ENCODE peak calls at places on chromosomes 12 and 14, in four cellular contexts. G is PC-3, Z is MM.1S, W is neural progenitor cell. N is an unnamed sample.

GRCh38 chr14:26872510-26872909 is 274.7 kb upstream of the NOVA1 start:
- DNase-seq in G (no peak), Z (no peak), W (peak; percentile 12), N (no peak)

GRCh38 chr12:132554857-132555630 is 55.3 kb downstream of the LRCOL1 start:
- DNase-seq in G (no peak), Z (no peak), W (peak; percentile 44), N (no peak)

GRCh38 chr12:130825771-130826150 is 13.3 kb downstream of the STX2 start:
- DNase-seq in G (peak; percentile 63), Z (no peak), W (no peak), N (no peak)

GRCh38 chr12:57479376-57480115 is at the start of gene ARHGAP9:
- DNase-seq in G (no peak), Z (no peak), W (no peak), N (no peak)

GRCh38 chr12:1463073-1463905 is 131.1 kb downstream of the FBXL14 start:
- DNase-seq in G (no peak), Z (no peak), W (no peak), N (no peak)

GRCh38 chr14:75697371-75697770 is 36.3 kb downstream of the TTLL5 start:
- DNase-seq in G (no peak), Z (no peak), W (no peak), N (no peak)

GRCh38 chr12:95215925-95216324 is 1.3 kb downstream of the FGD6 start:
- DNase-seq in G (peak; percentile 65), Z (no peak), W (no peak), N (no peak)

GRCh38 chr12:118571730-118572129 is 195.4 kb downstream of the SUDS3 start:
- DNase-seq in G (no peak), Z (no peak), W (no peak), N (no peak)

GRCh38 chr14:100221419-100222218 is 17.3 kb upstream of the YY1 start:
- DNase-seq in G (peak; percentile 55), Z (peak; percentile 67), W (peak; percentile 91), N (no peak)

GRCh38 chr14:71959055-71959454 is 26.8 kb downstream of the RGS6 start:
- DNase-seq in G (no peak), Z (no peak), W (no peak), N (no peak)

GRCh38 chr12:24222968-24223367 is 273.5 kb upstream of the SOX5 start:
- DNase-seq in G (no peak), Z (no peak), W (no peak), N (no peak)

GRCh38 chr14:56723418-56723817 is 86.9 kb downstream of the OTX2 start:
- DNase-seq in G (no peak), Z (no peak), W (no peak), N (no peak)

GRCh38 chr14:63544641-63545234 is 1.6 kb upstream of the PPP2R5E start:
- DNase-seq in G (peak; percentile 52), Z (peak; percentile 13), W (no peak), N (no peak)

GRCh38 chr12:105459760-105460325 is 129.4 kb downstream of the C12orf75 start:
- DNase-seq in G (no peak), Z (no peak), W (no peak), N (no peak)

GRCh38 chr14:73289308-73289707 is 52.0 kb downstream of the PAPLN start:
- DNase-seq in G (no peak), Z (no peak), W (no peak), N (no peak)

GRCh38 chr12:110199360-110200123 is 75.4 kb downstream of the IFT81 start:
- DNase-seq in G (peak; percentile 30), Z (peak; percentile 45), W (no peak), N (no peak)

GRCh38 chr12:122866379-122866778 is 29.5 kb downstream of the VPS37B start:
- DNase-seq in G (no peak), Z (no peak), W (no peak), N (no peak)

GRCh38 chr12:78871566-78871965 is 7.0 kb downstream of the SYT1 start:
- DNase-seq in G (no peak), Z (no peak), W (no peak), N (no peak)

GRCh38 chr12:101925352-101925751 is 48.0 kb downstream of the DRAM1 start:
- DNase-seq in G (peak; percentile 14), Z (no peak), W (no peak), N (no peak)

GRCh38 chr12:100671396-100672074 is 98.1 kb downstream of the GAS2L3 start:
- DNase-seq in G (no peak), Z (no peak), W (peak; percentile 13), N (no peak)

GRCh38 chr14:38129705-38130104 is 78.0 kb upstream of the SSTR1 start:
- DNase-seq in G (no peak), Z (no peak), W (no peak), N (no peak)

GRCh38 chr12:81128930-81129554 is 51.2 kb downstream of the ACSS3 start:
- DNase-seq in G (peak; percentile 60), Z (peak; percentile 65), W (peak; percentile 61), N (peak; percentile 35)

GRCh38 chr14:92515510-92516343 is 2.1 kb downstream of the RIN3 start:
- DNase-seq in G (no peak), Z (no peak), W (no peak), N (no peak)

GRCh38 chr12:101909646-101910045 is 32.3 kb downstream of the DRAM1 start:
- DNase-seq in G (no peak), Z (no peak), W (no peak), N (no peak)

GRCh38 chr12:120199025-120199424 is 1.9 kb downstream of the RPLP0 start:
- DNase-seq in G (peak; percentile 34), Z (no peak), W (no peak), N (no peak)

GRCh38 chr12:97960741-97961608 is 498.4 kb downstream of the RMST start:
- DNase-seq in G (peak; percentile 36), Z (peak; percentile 51), W (peak; percentile 70), N (no peak)

GRCh38 chr12:87556985-87557384 is 472.2 kb downstream of the C12orf50 start:
- DNase-seq in G (no peak), Z (no peak), W (no peak), N (no peak)

GRCh38 chr12:92722897-92723296 is 20.1 kb downstream of the PLEKHG7 start:
- DNase-seq in G (no peak), Z (no peak), W (no peak), N (no peak)

GRCh38 chr12:105748806-105749600 is 389.8 kb downstream of the NUAK1 start:
- DNase-seq in G (no peak), Z (no peak), W (no peak), N (no peak)

GRCh38 chr12:98595152-98595988 is 1.9 kb downstream of the SLC25A3 start:
- DNase-seq in G (peak; percentile 70), Z (no peak), W (no peak), N (no peak)

GRCh38 chr14:88831285-88831684 is 6.8 kb downstream of the TTC8 start:
- DNase-seq in G (peak; percentile 83), Z (no peak), W (no peak), N (no peak)

GRCh38 chr12:111469406-111469805 is 63.7 kb downstream of the SH2B3 start:
- DNase-seq in G (no peak), Z (no peak), W (no peak), N (no peak)

GRCh38 chr12:67991158-67991557 is 1.9 kb downstream of the IFNG-AS1 start:
- DNase-seq in G (no peak), Z (peak; percentile 81), W (no peak), N (no peak)

GRCh38 chr12:5745251-5745888 is 199.7 kb downstream of the ANO2 start:
- DNase-seq in G (peak; percentile 58), Z (peak; percentile 65), W (peak; percentile 90), N (no peak)

GRCh38 chr14:75978249-75978731 is 3.5 kb downstream of the TGFB3 start:
- DNase-seq in G (no peak), Z (no peak), W (no peak), N (no peak)

GRCh38 chr12:132289356-132290202 is 39.8 kb downstream of the GALNT9 start:
- DNase-seq in G (peak; percentile 68), Z (no peak), W (peak; percentile 76), N (no peak)

GRCh38 chr14:100022772-100023451 is 42.3 kb upstream of the EVL start:
- DNase-seq in G (no peak), Z (no peak), W (no peak), N (no peak)

GRCh38 chr12:22215467-22216253 is 118.8 kb downstream of the ST8SIA1 start:
- DNase-seq in G (no peak), Z (no peak), W (no peak), N (no peak)

DNA sequence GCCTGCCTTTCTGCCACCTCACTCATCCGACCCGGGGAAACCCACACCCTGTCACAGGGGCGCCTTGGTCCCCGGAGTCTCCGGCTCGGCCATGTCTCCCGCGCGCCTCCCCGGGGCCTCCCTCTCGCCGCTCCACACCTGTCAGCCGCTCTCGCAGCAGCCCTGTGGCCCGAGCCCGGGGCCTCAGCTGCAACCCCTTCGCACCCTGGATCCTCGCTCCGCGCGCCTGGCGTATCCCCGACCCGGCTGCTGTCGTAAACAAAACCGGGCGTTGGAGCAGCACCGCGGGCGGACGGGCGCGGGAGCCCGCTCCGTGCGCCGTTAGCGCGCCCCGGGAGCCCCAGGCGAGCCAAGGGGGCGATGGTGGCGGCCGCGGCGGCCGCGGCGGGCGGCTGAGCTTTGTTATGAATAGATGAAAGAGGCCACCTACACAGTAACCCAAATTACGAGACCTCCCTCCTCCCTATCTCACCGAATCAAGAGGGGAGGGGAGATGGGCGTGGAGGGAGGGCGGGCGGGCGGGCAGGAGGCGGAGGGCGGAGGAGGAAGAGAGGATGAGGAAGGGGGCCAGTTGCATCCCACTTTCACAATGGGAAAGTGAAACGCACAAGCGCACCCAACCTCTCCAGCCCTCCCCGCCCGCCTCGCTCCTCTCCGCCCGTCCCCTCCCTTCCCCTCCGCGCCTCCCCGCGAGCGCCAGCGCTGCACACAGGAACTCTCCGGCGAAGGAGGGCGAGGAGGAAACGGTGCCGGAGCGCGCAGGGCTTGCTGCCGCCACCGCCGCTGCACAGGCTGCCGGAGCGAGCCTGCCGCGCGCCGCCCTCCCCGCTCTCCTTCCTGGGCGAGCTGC is at the start of gene PLXNC1:
- DNase-seq in G (no peak), Z (peak; percentile 81), W (peak; percentile 81), N (no peak)
- TF ChIP-seq EZH2 in G (peak; percentile 89), Z (no peak), W (no peak), N (no peak)

GRCh38 chr12:89756100-89756637 is 47.5 kb upstream of the ATP2B1 start:
- DNase-seq in G (no peak), Z (no peak), W (no peak), N (no peak)
- H3K9ac ChIP-seq in G (peak overlapping the region; percentile 46), Z (no peak overlapping the region), W (no peak overlapping the region), N (no peak overlapping the region)

GRCh38 chr14:52314521-52315354 is 626 bp downstream of the PTGER2 start:
- DNase-seq in G (no peak), Z (no peak), W (peak; percentile 36), N (no peak)
- TF ChIP-seq EZH2 in G (no peak), Z (no peak), W (peak; percentile 91), N (no peak)

DNA sequence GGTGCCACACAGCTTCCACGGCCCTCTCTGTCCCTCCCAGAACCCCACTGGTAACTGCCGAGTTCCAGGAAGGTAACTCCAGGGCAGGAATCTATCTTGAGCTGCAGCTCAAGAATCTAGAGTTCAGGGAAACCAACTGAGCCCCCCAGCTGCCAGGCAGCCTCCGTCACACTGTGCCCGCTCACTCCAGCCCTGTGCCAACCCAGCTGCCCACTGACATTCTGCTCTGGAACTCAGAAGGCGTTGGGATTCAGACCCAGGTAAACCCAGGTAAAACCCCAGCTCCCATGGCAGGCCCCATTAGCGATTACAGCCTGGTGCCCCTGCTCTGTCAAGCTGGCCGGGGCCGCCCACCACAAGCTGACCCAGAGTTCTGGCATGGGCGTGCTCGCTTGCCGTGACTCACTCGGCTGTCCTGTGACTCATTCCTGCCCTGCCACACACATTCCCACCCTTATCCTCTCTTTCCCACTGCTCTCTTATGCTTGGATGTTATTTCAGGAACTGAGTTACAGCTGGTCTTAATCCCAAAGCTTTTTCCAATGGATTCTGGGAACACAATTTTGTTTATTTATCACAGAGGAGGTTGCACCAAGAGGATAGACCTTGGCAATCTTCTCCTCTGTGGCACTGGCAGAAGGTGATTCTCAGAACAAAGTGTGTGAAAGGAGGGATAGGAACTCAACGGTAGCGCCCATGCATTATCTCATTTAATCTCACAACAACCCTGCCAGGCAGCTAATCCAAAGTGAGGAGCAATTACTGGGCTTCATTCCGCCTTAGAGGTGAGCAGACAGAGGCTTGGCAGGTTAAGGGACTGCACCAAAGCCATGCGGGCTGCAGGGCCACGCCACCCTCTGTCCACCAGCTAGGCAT is 33.2 kb downstream of the SYNE3 start:
- DNase-seq in G (peak; percentile 82), Z (no peak), W (no peak), N (no peak)
- H3K9ac ChIP-seq in G (peak overlapping the region; percentile 21), Z (no peak overlapping the region), W (no peak overlapping the region), N (no peak overlapping the region)

N was measured in SK-N-MC.